ENCODE peak calls at places on chromosomes 13 and 19, in five cellular contexts. G, H, C, W and M are unnamed samples.
A peak's percentile ranks its signal among the peaks of the same experiment; 100 is the strongest.

GRCh38 chr19:47729799-47730520 is 15.4 kb upstream of the NOP53 start:
- DNase-seq in W (peak; percentile 36), G (no peak), H (peak; percentile 82), C (peak; percentile 19), M (peak; percentile 77)

GRCh38 chr13:33279898-33280549 is 5.5 kb downstream of the STARD13 start:
- DNase-seq in G (peak; percentile 64), C (no peak), W (peak; percentile 31), H (no peak), M (no peak)

GRCh38 chr13:40420160-40420740 is 246.2 kb downstream of the FOXO1 start:
- DNase-seq in C (no peak), G (no peak), W (no peak), H (no peak), M (no peak)

GRCh38 chr19:40592170-40592569 is 9.0 kb upstream of the LTBP4 start:
- DNase-seq in C (no peak), G (peak; percentile 60), H (peak; percentile 44), W (no peak), M (no peak)

GRCh38 chr19:42198676-42199439 is 18.6 kb downstream of the DEDD2 start:
- DNase-seq in H (no peak), W (no peak), G (no peak), C (peak; percentile 81), M (no peak)

GRCh38 chr13:93080587-93080986 is 146.0 kb upstream of the GPC6 start:
- DNase-seq in G (peak; percentile 9), H (no peak), W (peak; percentile 25), C (no peak), M (no peak)

GRCh38 chr19:49331616-49332055 is 3.6 kb upstream of the CD37 start:
- DNase-seq in H (peak; percentile 64), C (peak; percentile 49), W (no peak), G (peak; percentile 50), M (no peak)

GRCh38 chr13:113746671-113747070 is 12.4 kb upstream of the TMEM255B start:
- DNase-seq in W (no peak), C (no peak), G (no peak), H (no peak), M (no peak)

GRCh38 chr19:30229524-30230174 is 142.5 kb upstream of the ZNF536 start:
- DNase-seq in C (no peak), W (no peak), H (peak; percentile 64), G (no peak), M (no peak)

GRCh38 chr13:80082396-80083096 is 258.4 kb downstream of the SPRY2 start:
- DNase-seq in H (no peak), W (no peak), G (peak; percentile 20), C (no peak), M (no peak)

GRCh38 chr19:51131780-51132680 is 7.3 kb downstream of the SIGLEC9 start:
- DNase-seq in G (peak; percentile 60), H (peak; percentile 43), C (peak; percentile 49), W (no peak), M (peak; percentile 83)

GRCh38 chr13:23668557-23668956 is 98.3 kb downstream of the TNFRSF19 start:
- DNase-seq in C (no peak), G (no peak), W (no peak), H (no peak), M (no peak)

GRCh38 chr13:22130254-22130653 is 459.4 kb downstream of the FGF9 start:
- DNase-seq in W (no peak), C (no peak), H (no peak), G (no peak), M (no peak)

GRCh38 chr19:35666251-35666913 is at the start of gene UPK1A:
- DNase-seq in H (no peak), W (peak; percentile 63), G (no peak), C (no peak), M (no peak)

GRCh38 chr19:10694706-10695105 is 6.5 kb upstream of the QTRT1 start:
- DNase-seq in H (no peak), W (no peak), G (no peak), C (no peak), M (no peak)

GRCh38 chr13:47990427-47990826 is 10.6 kb downstream of the SUCLA2 start:
- DNase-seq in W (no peak), C (no peak), G (no peak), H (no peak), M (no peak)

GRCh38 chr19:14053500-14053899 is 8.4 kb downstream of the PALM3 start:
- DNase-seq in C (no peak), G (no peak), H (no peak), W (no peak), M (no peak)

GRCh38 chr19:41990028-41990427 is 4.0 kb downstream of the ATP1A3 start:
- DNase-seq in G (no peak), W (no peak), H (no peak), C (no peak), M (no peak)

GRCh38 chr13:41356788-41357187 is 45.7 kb downstream of the NAA16 start:
- DNase-seq in C (peak; percentile 50), H (no peak), G (no peak), W (no peak), M (no peak)

GRCh38 chr19:955803-956746 is 28.1 kb upstream of the WDR18 start:
- DNase-seq in G (no peak), C (no peak), W (no peak), H (peak; percentile 93), M (no peak)
- H3K4me1 ChIP-seq in G (peaks cover 6% of the 10 kb centered on the region), C (peaks cover 18% of the 10 kb centered on the region), W (peaks cover 8% of the 10 kb centered on the region), H (peaks cover 47% of the 10 kb centered on the region), M (peaks cover 8% of the 10 kb centered on the region)

GRCh38 chr19:55169136-55169535 is 2.7 kb upstream of the DNAAF3 start:
- DNase-seq in G (no peak), W (no peak), C (no peak), H (no peak), M (no peak)
- H3K27me3 ChIP-seq in G (peaks cover 9% of the 10 kb centered on the region), W (peaks cover 16% of the 10 kb centered on the region), C (peaks cover 31% of the 10 kb centered on the region), H (peaks cover 66% of the 10 kb centered on the region), M (peaks cover 4% of the 10 kb centered on the region)

DNA sequence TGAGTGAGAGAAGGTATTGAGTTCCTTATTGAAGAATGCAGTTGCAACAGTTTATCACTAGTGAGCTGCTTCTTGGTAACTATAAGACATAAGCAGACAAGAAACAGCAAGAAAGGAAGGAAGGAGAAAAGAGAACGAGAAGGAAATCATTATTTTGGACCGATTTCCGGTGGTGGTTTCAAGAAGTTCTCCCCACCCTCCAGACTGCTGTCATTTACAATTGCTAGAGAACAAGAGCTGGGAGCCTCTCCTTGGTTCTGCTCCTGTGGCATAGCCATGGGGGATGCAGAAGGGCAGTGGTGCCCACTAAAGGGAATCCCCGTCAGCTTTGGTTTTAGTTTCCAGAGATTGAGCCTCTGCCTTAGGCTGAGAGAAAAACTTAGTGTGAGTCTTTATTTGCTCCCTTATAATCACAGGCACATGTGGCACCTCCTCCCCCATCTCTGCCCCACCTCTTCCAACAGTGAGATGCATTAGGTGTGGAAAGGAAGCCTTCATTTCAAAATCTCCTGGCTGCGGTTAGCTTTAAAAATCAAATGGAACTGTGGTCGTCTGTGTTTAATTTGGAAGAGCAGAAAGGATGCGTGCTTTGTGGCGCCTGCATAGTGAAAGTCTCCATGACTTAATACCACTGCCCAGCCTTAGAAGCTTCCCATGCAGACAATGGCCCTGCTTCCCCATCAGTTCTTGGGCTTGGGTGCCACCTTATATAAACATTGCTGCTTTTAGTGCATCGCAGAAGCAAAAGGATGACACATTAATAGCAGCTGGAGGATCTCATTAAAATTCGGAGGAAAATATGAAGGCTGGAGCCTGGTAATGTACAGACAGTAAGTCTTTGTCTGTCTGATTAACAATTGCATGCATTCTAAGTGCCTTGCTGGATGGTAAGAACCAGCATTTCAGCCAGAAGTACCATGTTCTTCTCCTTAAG is 25.0 kb downstream of the LRCH1 start:
- DNase-seq in W (no peak), C (no peak), G (no peak), H (no peak), M (no peak)
- H3K4me1 ChIP-seq in W (no peaks in the 10 kb centered on the region), C (peaks cover 14% of the 10 kb centered on the region), G (peaks cover 24% of the 10 kb centered on the region), H (peaks cover 24% of the 10 kb centered on the region), M (peaks cover 71% of the 10 kb centered on the region)

GRCh38 chr19:16252459-16253205 is 54.9 kb downstream of the AP1M1 start:
- DNase-seq in W (no peak), G (no peak), C (no peak), H (no peak), M (no peak)
- H3K27me3 ChIP-seq in W (no peaks in the 10 kb centered on the region), G (no peaks in the 10 kb centered on the region), C (no peaks in the 10 kb centered on the region), H (no peaks in the 10 kb centered on the region), M (no peaks in the 10 kb centered on the region)

DNA sequence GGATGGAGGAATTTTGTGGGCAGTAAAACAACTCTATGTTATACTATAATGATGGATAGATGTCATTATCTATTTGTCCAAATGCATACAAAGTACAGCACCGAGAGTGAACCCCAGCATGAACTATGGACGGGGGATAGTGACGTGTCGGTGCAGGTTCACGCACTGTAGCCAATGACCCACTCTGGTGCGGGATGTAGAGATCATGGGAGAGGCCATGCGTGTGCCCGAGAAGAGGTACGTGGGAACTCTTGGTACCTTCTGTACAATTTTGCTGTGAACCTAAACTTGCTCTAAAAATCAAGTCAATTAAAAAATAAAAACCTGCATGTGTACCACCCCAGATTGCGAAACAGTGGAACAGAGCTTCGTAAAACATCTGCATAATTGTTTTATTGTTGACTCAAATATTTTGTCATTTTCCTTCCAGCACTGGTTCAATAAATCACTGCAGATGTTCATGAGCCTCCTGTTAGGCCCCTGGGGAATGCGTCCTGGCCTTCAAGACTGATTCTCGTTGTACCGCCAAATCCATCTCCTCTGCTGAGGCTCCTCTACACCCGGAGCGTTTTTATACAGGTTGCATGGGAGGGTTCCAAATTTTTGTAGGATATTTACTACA is 30.9 kb downstream of the COL4A1 start:
- DNase-seq in W (no peak), H (no peak), G (no peak), C (no peak), M (peak; percentile 58)
- H3K4me1 ChIP-seq in W (no peaks in the 10 kb centered on the region), H (peaks cover 4% of the 10 kb centered on the region), G (peaks cover 15% of the 10 kb centered on the region), C (no peaks in the 10 kb centered on the region), M (no peaks in the 10 kb centered on the region)

GRCh38 chr13:27972619-27972877 is 3.4 kb upstream of the CDX2 start:
- DNase-seq in G (no peak), H (no peak), W (no peak), C (no peak), M (no peak)

GRCh38 chr13:27971236-27971645 is 2.1 kb upstream of the CDX2 start:
- DNase-seq in W (no peak), G (no peak), H (peak; percentile 95), C (no peak), M (no peak)

GRCh38 chr13:27970382-27971235 is 1.5 kb upstream of the CDX2 start:
- DNase-seq in C (no peak), W (no peak), G (no peak), H (peak; percentile 46), M (no peak)

GRCh38 chr13:27973291-27973690 is 4.2 kb upstream of the CDX2 start:
- DNase-seq in G (no peak), W (no peak), C (no peak), H (no peak), M (peak; percentile 28)

DNA sequence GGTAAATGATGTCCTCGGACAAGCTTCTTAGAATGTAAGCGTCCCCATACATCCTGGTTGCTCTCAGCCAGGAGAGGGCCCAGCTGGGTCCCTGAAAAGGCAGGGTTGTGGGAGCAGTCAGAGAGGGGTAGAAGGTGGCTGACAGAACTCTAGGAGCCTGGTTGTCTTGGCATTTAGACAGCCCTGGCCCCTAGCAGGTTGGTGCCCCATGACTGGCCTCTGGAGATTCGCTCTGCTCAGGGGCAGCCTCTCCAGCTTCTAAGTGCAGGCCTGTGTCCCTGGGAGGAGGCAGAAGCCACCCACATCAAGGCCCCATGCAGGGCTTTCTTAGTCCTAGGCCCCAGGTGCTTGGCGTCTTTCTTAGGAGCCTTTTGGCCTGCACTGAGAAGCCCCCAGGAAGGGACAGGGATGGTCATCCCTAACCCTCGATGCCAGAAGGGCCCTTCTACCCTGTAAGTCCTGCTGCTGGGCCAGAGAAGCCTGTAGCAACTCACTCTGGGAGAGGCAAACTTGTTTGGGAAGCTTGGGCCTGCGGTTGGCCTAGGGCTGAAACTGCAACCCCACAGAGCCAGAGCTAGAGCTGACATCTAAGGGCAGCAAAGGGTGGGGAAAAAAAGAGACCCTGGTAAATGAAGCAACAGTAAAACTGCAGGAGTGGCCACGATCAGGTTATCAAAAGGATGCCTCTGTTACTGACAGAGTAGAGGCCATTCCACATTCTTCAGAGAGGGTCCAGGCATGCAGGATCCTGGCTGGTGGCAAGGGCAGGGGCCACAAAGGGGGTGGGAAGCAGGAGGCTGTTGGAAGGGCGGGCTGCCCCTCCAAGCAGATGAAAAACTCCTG is 2.9 kb upstream of the CDX2 start:
- DNase-seq in H (no peak), W (no peak), G (no peak), C (no peak), M (peak; percentile 34)
- H3K27me3 ChIP-seq in H (peaks cover 100% of the 10 kb centered on the region), W (peaks cover 74% of the 10 kb centered on the region), G (peaks cover 67% of the 10 kb centered on the region), C (peaks cover 33% of the 10 kb centered on the region), M (peaks cover 45% of the 10 kb centered on the region)